ENCODE peak calls at places on chromosomes 7 and 10, in four cellular contexts. X, W, G and K are unnamed samples.
A peak's percentile ranks its signal among the peaks of the same experiment; 100 is the strongest.

GRCh38 chr7:134866581-134866980 is 87.1 kb downstream of the CALD1 start:
- DNase-seq in X (peak; percentile 79), W (no peak), G (no peak), K (no peak)

GRCh38 chr10:101158101-101159058 is 27.3 kb downstream of the TLX1 start:
- DNase-seq in X (no peak), W (peak; percentile 29), G (no peak), K (no peak)

GRCh38 chr10:58275908-58276307 is 6.9 kb downstream of the CISD1 start:
- DNase-seq in X (peak; percentile 71), W (no peak), G (no peak), K (no peak)

GRCh38 chr7:73829921-73830617 is 727 bp upstream of the CLDN4 start:
- DNase-seq in X (no peak), W (no peak), G (no peak), K (no peak)

GRCh38 chr7:13981070-13981469 is 8.4 kb downstream of the ETV1 start:
- DNase-seq in X (peak; percentile 90), W (peak; percentile 74), G (peak; percentile 59), K (peak; percentile 19)

GRCh38 chr10:29041512-29042150 is 247.2 kb upstream of the LYZL1 start:
- DNase-seq in X (no peak), W (no peak), G (no peak), K (no peak)

GRCh38 chr7:77415822-77416620 is at the start of gene GSAP:
- DNase-seq in X (peak; percentile 30), W (peak; percentile 25), G (peak; percentile 65), K (peak; percentile 65)

GRCh38 chr10:101902032-101902799 is 58.6 kb upstream of the KCNIP2 start:
- DNase-seq in X (no peak), W (no peak), G (no peak), K (no peak)

GRCh38 chr7:69610675-69611037 is 12.4 kb downstream of the AUTS2 start:
- DNase-seq in X (no peak), W (no peak), G (no peak), K (no peak)

GRCh38 chr7:3427957-3428356 is 126.9 kb downstream of the SDK1 start:
- DNase-seq in X (no peak), W (no peak), G (no peak), K (peak; percentile 23)

GRCh38 chr7:135704074-135704473 is 23.9 kb downstream of the SLC13A4 start:
- DNase-seq in X (no peak), W (peak; percentile 72), G (no peak), K (peak; percentile 45)

GRCh38 chr7:77537136-77537594 is at the start of gene PTPN12:
- DNase-seq in X (no peak), W (no peak), G (no peak), K (no peak)

GRCh38 chr10:128629111-128630096 is 503.2 kb upstream of the MKI67 start:
- DNase-seq in X (no peak), W (peak; percentile 59), G (peak; percentile 15), K (no peak)

GRCh38 chr10:21217107-21217506 is 308.4 kb downstream of the SKIDA1 start:
- DNase-seq in X (no peak), W (no peak), G (no peak), K (no peak)

GRCh38 chr10:13056461-13057077 is 43.4 kb upstream of the OPTN start:
- DNase-seq in X (peak; percentile 22), W (no peak), G (peak; percentile 43), K (no peak)

GRCh38 chr7:111392294-111392693 is 170.0 kb downstream of the IMMP2L start:
- DNase-seq in X (peak; percentile 25), W (no peak), G (no peak), K (no peak)

GRCh38 chr7:2967238-2967637 is 76.4 kb downstream of the CARD11 start:
- DNase-seq in X (no peak), W (no peak), G (no peak), K (no peak)

GRCh38 chr10:29533696-29534285 is 101.0 kb downstream of the SVIL start:
- DNase-seq in X (no peak), W (no peak), G (no peak), K (no peak)

GRCh38 chr10:129637841-129638240 is 170.8 kb downstream of the MGMT start:
- DNase-seq in X (no peak), W (no peak), G (no peak), K (no peak)

GRCh38 chr10:30436200-30436599 is 2.2 kb downstream of the MAP3K8 start:
- DNase-seq in X (peak; percentile 43), W (peak; percentile 62), G (no peak), K (peak; percentile 79)

GRCh38 chr10:62554632-62555199 is 180.5 kb downstream of the ZNF365 start:
- DNase-seq in X (peak; percentile 13), W (peak; percentile 32), G (no peak), K (peak; percentile 62)

GRCh38 chr7:3056713-3057388 is 13.2 kb upstream of the CARD11 start:
- DNase-seq in X (no peak), W (no peak), G (no peak), K (no peak)

GRCh38 chr10:70404906-70405824 is 1.2 kb downstream of the EIF4EBP2 start:
- DNase-seq in X (peak; percentile 62), W (peak; percentile 48), G (peak; percentile 40), K (peak; percentile 99)

GRCh38 chr7:94449151-94449725 is 54.5 kb downstream of the COL1A2 start:
- DNase-seq in X (peak; percentile 51), W (peak; percentile 29), G (peak; percentile 28), K (peak; percentile 54)

GRCh38 chr10:30902621-30903396 is 128.9 kb downstream of the ZNF438 start:
- DNase-seq in X (no peak), W (no peak), G (no peak), K (no peak)

GRCh38 chr7:12769464-12769863 is 82.0 kb downstream of the ARL4A start:
- DNase-seq in X (no peak), W (no peak), G (no peak), K (no peak)

GRCh38 chr7:153529100-153529499 is 523.1 kb upstream of the DPP6 start:
- DNase-seq in X (no peak), W (no peak), G (no peak), K (no peak)

GRCh38 chr7:96026006-96026405 is 253.7 kb downstream of the DYNC1I1 start:
- DNase-seq in X (no peak), W (no peak), G (no peak), K (no peak)

GRCh38 chr7:1809070-1809469 is 139.0 kb downstream of the ELFN1 start:
- DNase-seq in X (no peak), W (no peak), G (no peak), K (no peak)

GRCh38 chr7:144728556-144728955 is 107.3 kb downstream of the TPK1 start:
- DNase-seq in X (no peak), W (no peak), G (no peak), K (no peak)

GRCh38 chr7:86747698-86748097 is 104.0 kb downstream of the GRM3 start:
- DNase-seq in X (no peak), W (no peak), G (no peak), K (no peak)

GRCh38 chr7:133705596-133705995 is 421.5 kb upstream of the LRGUK start:
- DNase-seq in X (no peak), W (no peak), G (peak; percentile 69), K (peak; percentile 55)

GRCh38 chr10:73898730-73899400 is 12.1 kb upstream of the PLAU start:
- DNase-seq in X (no peak), W (no peak), G (no peak), K (no peak)

GRCh38 chr10:86727459-86727858 is 29.0 kb upstream of the BMPR1A start:
- DNase-seq in X (no peak), W (no peak), G (no peak), K (no peak)

GRCh38 chr10:86732771-86733170 is 23.6 kb upstream of the BMPR1A start:
- DNase-seq in X (no peak), W (no peak), G (no peak), K (no peak)

GRCh38 chr10:86729677-86730076 is 26.7 kb upstream of the BMPR1A start:
- DNase-seq in X (no peak), W (no peak), G (no peak), K (no peak)

GRCh38 chr10:86727992-86728559 is 28.3 kb upstream of the BMPR1A start:
- DNase-seq in X (no peak), W (no peak), G (no peak), K (no peak)

GRCh38 chr10:86730227-86730626 is 26.2 kb upstream of the BMPR1A start:
- DNase-seq in X (no peak), W (no peak), G (no peak), K (no peak)
- TF ChIP-seq MYC in X (no peak), W (no peak), G (no peak), K (no peak)

GRCh38 chr10:7755103-7755502 is 32.7 kb downstream of the KIN start:
- DNase-seq in X (no peak), W (no peak), G (no peak), K (no peak)

GRCh38 chr10:7752251-7752650 is 35.5 kb downstream of the KIN start:
- DNase-seq in X (no peak), W (no peak), G (no peak), K (no peak)

GRCh38 chr10:7756360-7756992 is 31.3 kb downstream of the KIN start:
- DNase-seq in X (peak; percentile 52), W (no peak), G (peak; percentile 12), K (peak; percentile 39)
- TF ChIP-seq CTCF in X (peak; percentile 70), W (no peak), G (peak; percentile 26), K (peak; percentile 58)

DNA sequence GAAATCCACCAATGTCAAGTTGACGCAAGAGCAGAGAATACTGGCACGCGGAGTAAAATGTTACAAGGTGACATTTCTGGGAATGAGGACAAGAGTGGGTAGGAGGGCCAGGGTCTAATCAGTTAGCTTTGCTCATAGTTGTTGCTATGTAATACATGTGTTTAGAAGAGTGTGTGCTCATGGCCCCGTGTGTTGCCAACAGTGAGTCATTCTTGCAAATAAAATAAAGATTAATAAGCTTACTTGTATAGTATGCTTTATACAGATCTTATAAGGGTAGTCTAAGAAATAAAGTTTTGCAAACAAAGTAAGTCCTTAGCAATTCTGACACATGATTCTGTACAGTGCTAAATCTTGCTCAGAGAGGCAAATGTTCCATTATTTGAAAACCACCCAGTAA is 64.5 kb downstream of the DNMBP start:
- DNase-seq in X (peak; percentile 88), W (no peak), G (peak; percentile 64), K (no peak)
- TF ChIP-seq MYC in X (no peak), W (no peak), G (no peak), K (no peak)

DNA sequence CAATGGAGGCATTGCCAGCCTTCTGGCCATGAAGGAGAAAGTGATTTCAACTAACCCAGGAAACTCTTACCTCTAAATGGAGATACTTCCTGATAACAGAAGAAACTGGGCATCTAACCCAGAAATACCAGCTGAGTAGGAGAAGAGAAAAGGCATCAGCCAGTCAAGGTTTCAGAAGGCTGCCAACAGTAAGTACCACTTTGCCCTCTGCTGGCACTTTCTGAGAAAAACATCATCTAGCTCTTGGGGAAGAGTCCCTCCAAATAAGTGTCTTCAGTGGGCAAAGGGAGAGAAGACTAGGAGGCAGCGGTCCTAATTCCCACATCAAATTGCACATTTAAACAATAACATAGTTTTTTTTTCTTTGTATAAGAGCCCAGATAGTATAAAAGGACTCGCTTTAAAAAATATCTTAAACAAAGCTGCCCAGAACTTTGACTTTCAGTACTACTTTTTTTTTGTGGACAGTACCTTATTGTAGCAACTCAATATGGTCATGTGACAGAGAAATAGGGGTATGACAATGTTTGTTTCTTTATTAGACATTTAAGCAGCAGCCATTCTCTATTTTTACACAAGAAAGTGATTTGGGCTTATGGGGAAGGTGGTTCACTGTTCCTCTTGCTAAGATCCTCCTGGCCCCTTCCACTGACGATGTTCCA is 157.3 kb downstream of the CTTNBP2 start:
- DNase-seq in X (peak; percentile 64), W (no peak), G (peak; percentile 61), K (peak; percentile 67)
- TF ChIP-seq CTCF in X (peak; percentile 62), W (peak; percentile 47), G (peak; percentile 84), K (peak; percentile 58)

GRCh38 chr10:3757638-3758490 is 27.1 kb downstream of the KLF6 start:
- DNase-seq in X (no peak), W (no peak), G (no peak), K (no peak)
- TF ChIP-seq MYC in X (no peak), W (no peak), G (no peak), K (no peak)